ENCODE peak calls at places on chromosomes 4 and X, in seven cellular contexts. C is AG04450; S is GDM1; Z is stimulated activated CD8-positive, alpha-beta memory T cell treated with anti-CD3 and anti-CD28 coated beads, Interleukin-15, amount 100 ng/mL, for 1 hour; F is DMS79; I is activated naive CD4-positive, alpha-beta T cell treated with anti-CD3 and anti-CD28 coated beads for 36 hours; O is stimulated activated CD4-positive, alpha-beta T cell treated with anti-CD3 and anti-CD28 coated beads, Interleukin-2, amount 100 ng/mL, for 4 hours. D is an unnamed sample.

GRCh38 chrX:46279925-46280313 is 265.3 kb downstream of the ZNF674 start:
- DNase-seq in C (no peak), S (no peak), Z (no peak), F (no peak), I (no peak), O (no peak), D (no peak)

GRCh38 chr4:130359537-130359936 is 1263.6 kb downstream of the C4orf33 start:
- DNase-seq in C (no peak), S (no peak), Z (no peak), F (no peak), I (no peak), O (no peak), D (no peak)

GRCh38 chr4:142558851-142559250 is 287.2 kb downstream of the INPP4B start:
- DNase-seq in C (no peak), S (no peak), Z (no peak), F (no peak), I (no peak), O (no peak), D (no peak)

GRCh38 chr4:91058345-91058744 is 931.2 kb downstream of the CCSER1 start:
- DNase-seq in C (no peak), S (no peak), Z (no peak), F (no peak), I (no peak), O (no peak), D (no peak)

GRCh38 chrX:69431417-69431816 is 72.7 kb upstream of the NALF2 start:
- DNase-seq in C (no peak), S (no peak), Z (no peak), F (no peak), I (no peak), O (no peak), D (no peak)

GRCh38 chr4:71441186-71442169 is 102.7 kb downstream of the SLC4A4 start:
- DNase-seq in C (no peak), S (no peak), Z (no peak), F (no peak), I (no peak), O (no peak), D (no peak)

GRCh38 chr4:1105662-1106061 is 7.7 kb downstream of the RNF212 start:
- DNase-seq in C (no peak), S (no peak), Z (no peak), F (no peak), I (no peak), O (no peak), D (no peak)

GRCh38 chr4:168598191-168598590 is 101.3 kb downstream of the PALLD start:
- DNase-seq in C (no peak), S (no peak), Z (no peak), F (no peak), I (no peak), O (no peak), D (no peak)

GRCh38 chr4:95889662-95890061 is 49.8 kb downstream of the PDHA2 start:
- DNase-seq in C (no peak), S (no peak), Z (no peak), F (no peak), I (no peak), O (no peak), D (no peak)

GRCh38 chrX:71378752-71379151 is 12.6 kb downstream of the TAF1 start:
- DNase-seq in C (no peak), S (no peak), Z (no peak), F (no peak), I (no peak), O (no peak), D (no peak)

GRCh38 chrX:123962006-123962485 is 540 bp downstream of the STAG2 start:
- DNase-seq in C (no peak), S (no peak), Z (no peak), F (peak; percentile 15), I (no peak), O (no peak), D (no peak)

GRCh38 chrX:147978931-147979330 is 2.2 kb upstream of the FMR1NB start:
- DNase-seq in C (no peak), S (no peak), Z (no peak), F (no peak), I (no peak), O (no peak), D (no peak)

GRCh38 chr4:142126890-142127497 is 490.6 kb downstream of the IL15 start:
- DNase-seq in C (peak; percentile 58), S (peak; percentile 50), Z (peak; percentile 40), F (no peak), I (peak; percentile 81), O (peak; percentile 46), D (peak; percentile 13)

GRCh38 chr4:173680278-173680677 is 150.2 kb upstream of the HAND2 start:
- DNase-seq in C (no peak), S (no peak), Z (no peak), F (no peak), I (no peak), O (no peak), D (no peak)

GRCh38 chr4:158186815-158187214 is 14.0 kb upstream of the GASK1B start:
- DNase-seq in C (no peak), S (no peak), Z (no peak), F (no peak), I (no peak), O (no peak), D (no peak)

GRCh38 chr4:168434993-168435392 is 45.3 kb downstream of the DDX60L start:
- DNase-seq in C (no peak), S (no peak), Z (no peak), F (no peak), I (no peak), O (no peak), D (no peak)